ENCODE peak calls at places on chromosome 17, in eight cellular contexts. J is left cardiac atrium; E is ovary; W is heart right ventricle; U is activated CD4-positive, CD25-positive, alpha-beta regulatory T cell; K is stimulated activated CD8-positive, alpha-beta memory T cell treated with anti-CD3 and anti-CD28 coated beads, Interleukin-15, amount 100 ng/mL, for 48 hours; Y is esophagus squamous epithelium; L is NCI-H1105 treated with DMSO at 0.1 percent for 48 hours. A is an unnamed sample.

GRCh38 chr17:68301438-68301959 is 10.2 kb downstream of the ARSG start:
- DNase-seq in J (no peak), E (no peak), W (no peak), U (no peak), K (no peak), Y (no peak), L (no peak), A (no peak)

GRCh38 chr17:32998893-32999240 is 7.2 kb downstream of the SPACA3 start:
- DNase-seq in J (no peak), E (no peak), W (no peak), U (no peak), K (no peak), Y (no peak), L (no peak), A (no peak)

GRCh38 chr17:9244066-9245052 is 223.0 kb downstream of the NTN1 start:
- DNase-seq in J (no peak), E (peak; percentile 49), W (no peak), U (no peak), K (no peak), Y (no peak), L (no peak), A (no peak)

GRCh38 chr17:80219013-80219776 is 938 bp downstream of the SGSH start:
- DNase-seq in J (peak; percentile 81), E (peak; percentile 71), W (peak; percentile 64), U (peak; percentile 87), K (peak; percentile 84), Y (peak; percentile 27), L (peak; percentile 78), A (peak; percentile 87)

GRCh38 chr17:64051153-64051552 is 30.7 kb upstream of the ICAM2 start:
- DNase-seq in J (no peak), E (no peak), W (no peak), U (no peak), K (no peak), Y (no peak), L (no peak), A (no peak)

GRCh38 chr17:76193616-76194015 is 46.7 kb downstream of the RNF157 start:
- DNase-seq in J (no peak), E (no peak), W (no peak), U (no peak), K (no peak), Y (no peak), L (no peak), A (no peak)

GRCh38 chr17:66451188-66452149 is 149.1 kb downstream of the PRKCA start:
- DNase-seq in J (no peak), E (no peak), W (no peak), U (no peak), K (no peak), Y (no peak), L (no peak), A (no peak)

GRCh38 chr17:16920628-16921020 is 51.3 kb downstream of the TNFRSF13B start:
- DNase-seq in J (no peak), E (no peak), W (no peak), U (no peak), K (no peak), Y (no peak), L (no peak), A (no peak)

GRCh38 chr17:62101519-62101918 is 36.4 kb upstream of the MED13 start:
- DNase-seq in J (no peak), E (no peak), W (no peak), U (no peak), K (no peak), Y (no peak), L (no peak), A (no peak)

GRCh38 chr17:8384801-8385335 is 1.9 kb upstream of the RPL26 start:
- DNase-seq in J (no peak), E (no peak), W (no peak), U (no peak), K (no peak), Y (no peak), L (no peak), A (no peak)

GRCh38 chr17:9676742-9677387 is 31.5 kb downstream of the USP43 start:
- DNase-seq in J (no peak), E (no peak), W (no peak), U (no peak), K (peak; percentile 10), Y (no peak), L (no peak), A (no peak)

GRCh38 chr17:48603959-48604769 is 622 bp downstream of the HOXB6 start:
- DNase-seq in J (no peak), E (no peak), W (no peak), U (no peak), K (no peak), Y (no peak), L (no peak), A (no peak)

GRCh38 chr17:51598824-51599223 is 338.5 kb downstream of the UTP18 start:
- DNase-seq in J (no peak), E (no peak), W (no peak), U (no peak), K (no peak), Y (no peak), L (no peak), A (no peak)

GRCh38 chr17:311119-311848 is 41.3 kb downstream of the RPH3AL start:
- DNase-seq in J (no peak), E (no peak), W (no peak), U (no peak), K (no peak), Y (no peak), L (no peak), A (no peak)

GRCh38 chr17:29178750-29179231 is 1.4 kb downstream of the MYO18A start:
- DNase-seq in J (no peak), E (peak; percentile 28), W (no peak), U (no peak), K (no peak), Y (no peak), L (no peak), A (no peak)

GRCh38 chr17:1997587-1998425 is 27.3 kb downstream of the RTN4RL1 start:
- DNase-seq in J (no peak), E (peak; percentile 54), W (no peak), U (no peak), K (no peak), Y (no peak), L (no peak), A (no peak)

GRCh38 chr17:56290486-56291118 is 137.3 kb downstream of the ANKFN1 start:
- DNase-seq in J (no peak), E (no peak), W (no peak), U (no peak), K (no peak), Y (no peak), L (no peak), A (no peak)

GRCh38 chr17:10025976-10026785 is 121.1 kb upstream of the RCVRN start:
- DNase-seq in J (peak; percentile 0), E (no peak), W (no peak), U (no peak), K (no peak), Y (no peak), L (peak; percentile 7), A (no peak)

GRCh38 chr17:64728041-64728695 is 66.1 kb upstream of the SMURF2 start:
- DNase-seq in J (no peak), E (peak; percentile 27), W (no peak), U (no peak), K (no peak), Y (no peak), L (no peak), A (no peak)

GRCh38 chr17:27471321-27472269 is 15.3 kb downstream of the KSR1 start:
- DNase-seq in J (no peak), E (no peak), W (no peak), U (no peak), K (peak; percentile 81), Y (no peak), L (no peak), A (peak; percentile 77)

GRCh38 chr17:12352127-12352526 is 313.6 kb upstream of the MYOCD start:
- DNase-seq in J (no peak), E (peak; percentile 41), W (no peak), U (no peak), K (no peak), Y (no peak), L (no peak), A (no peak)

GRCh38 chr17:47719411-47720152 is 13.5 kb upstream of the TBX21 start:
- DNase-seq in J (no peak), E (no peak), W (no peak), U (no peak), K (peak; percentile 79), Y (no peak), L (no peak), A (peak; percentile 76)

GRCh38 chr17:43760254-43760852 is 1.8 kb upstream of the SOST start:
- DNase-seq in J (peak; percentile 93), E (peak; percentile 90), W (peak; percentile 95), U (peak; percentile 73), K (peak; percentile 79), Y (no peak), L (peak; percentile 80), A (peak; percentile 82)

GRCh38 chr17:57312242-57312641 is 55.9 kb downstream of the MSI2 start:
- DNase-seq in J (no peak), E (no peak), W (no peak), U (no peak), K (no peak), Y (no peak), L (no peak), A (no peak)

GRCh38 chr17:32960815-32961214 is 30.8 kb upstream of the SPACA3 start:
- DNase-seq in J (no peak), E (no peak), W (no peak), U (no peak), K (no peak), Y (no peak), L (peak; percentile 16), A (no peak)

GRCh38 chr17:72683506-72684404 is 408.7 kb downstream of the SLC39A11 start:
- DNase-seq in J (no peak), E (no peak), W (no peak), U (no peak), K (no peak), Y (no peak), L (no peak), A (no peak)

GRCh38 chr17:80104321-80104955 is 3.1 kb downstream of the GAA start:
- DNase-seq in J (no peak), E (peak; percentile 44), W (no peak), U (no peak), K (no peak), Y (no peak), L (peak; percentile 33), A (no peak)

GRCh38 chr17:36195474-36196098 is 972 bp downstream of the CCL3L1 start:
- DNase-seq in J (no peak), E (no peak), W (no peak), U (no peak), K (no peak), Y (no peak), L (no peak), A (peak; percentile 58)

GRCh38 chr17:8832711-8833352 is 33.7 kb upstream of the MFSD6L start:
- DNase-seq in J (no peak), E (no peak), W (no peak), U (no peak), K (peak; percentile 22), Y (no peak), L (no peak), A (no peak)

GRCh38 chr17:29093090-29093871 is 50.3 kb downstream of the PIPOX start:
- DNase-seq in J (no peak), E (no peak), W (no peak), U (no peak), K (no peak), Y (no peak), L (no peak), A (no peak)

GRCh38 chr17:42698736-42699414 is 16.5 kb downstream of the CNTNAP1 start:
- DNase-seq in J (peak; percentile 48), E (peak; percentile 80), W (peak; percentile 70), U (no peak), K (no peak), Y (no peak), L (no peak), A (no peak)

GRCh38 chr17:78933025-78933958 is 8.1 kb upstream of the TIMP2 start:
- DNase-seq in J (peak; percentile 75), E (peak; percentile 49), W (no peak), U (peak; percentile 25), K (peak; percentile 29), Y (no peak), L (no peak), A (peak; percentile 67)

GRCh38 chr17:42276359-42276608 is at the start of gene STAT5B:
- DNase-seq in J (peak; percentile 79), E (peak; percentile 83), W (peak; percentile 67), U (peak; percentile 68), K (peak; percentile 56), Y (no peak), L (peak; percentile 53), A (peak; percentile 46)

GRCh38 chr17:45982791-45983613 is 16.0 kb upstream of the STH start:
- DNase-seq in J (no peak), E (no peak), W (no peak), U (no peak), K (no peak), Y (no peak), L (no peak), A (no peak)

A was measured in NK-92 treated with Interleukin-12 subunit alpha and Interleukin-12 subunit beta, amount 100 ng/mL, for 24 hours.